ENCODE peak calls at places on chromosomes 12 and 14, in nine cellular contexts. One of them, this sample, is unnamed.

GRCh38 chr14:57487771-57488170 is 5.9 kb downstream of the CCDC198 start:
- DNase-seq in GM12865: no peak
- DNase-seq in fibroblast of lung: no peak
- DNase-seq in mammary epithelial cell: no peak
- DNase-seq in thyroid gland: no peak
- DNase-seq in AG04450: no peak
- DNase-seq in MM.1S: no peak
- DNase-seq in ascending aorta: no peak
- DNase-seq in astrocyte: peak; percentile 62
- DNase-seq in this sample: peak; percentile 82

GRCh38 chr12:112854344-112854743 is 52.4 kb upstream of the OAS1 start:
- DNase-seq in mammary epithelial cell: no peak
- DNase-seq in astrocyte: no peak
- DNase-seq in GM12865: no peak
- DNase-seq in MM.1S: no peak
- DNase-seq in ascending aorta: no peak
- DNase-seq in fibroblast of lung: no peak
- DNase-seq in thyroid gland: no peak
- DNase-seq in AG04450: no peak
- DNase-seq in this sample: no peak

GRCh38 chr12:119649202-119649808 is 18.6 kb upstream of the PRKAB1 start:
- DNase-seq in thyroid gland: no peak
- DNase-seq in astrocyte: no peak
- DNase-seq in GM12865: no peak
- DNase-seq in ascending aorta: no peak
- DNase-seq in fibroblast of lung: no peak
- DNase-seq in mammary epithelial cell: no peak
- DNase-seq in MM.1S: no peak
- DNase-seq in AG04450: no peak
- DNase-seq in this sample: no peak

GRCh38 chr14:38127356-38127755 is 80.3 kb upstream of the SSTR1 start:
- DNase-seq in fibroblast of lung: no peak
- DNase-seq in MM.1S: no peak
- DNase-seq in mammary epithelial cell: no peak
- DNase-seq in GM12865: no peak
- DNase-seq in thyroid gland: no peak
- DNase-seq in astrocyte: no peak
- DNase-seq in AG04450: no peak
- DNase-seq in ascending aorta: no peak
- DNase-seq in this sample: no peak

GRCh38 chr12:116125981-116126566 is 151.4 kb downstream of the MED13L start:
- DNase-seq in thyroid gland: no peak
- DNase-seq in AG04450: no peak
- DNase-seq in GM12865: no peak
- DNase-seq in mammary epithelial cell: peak; percentile 72
- DNase-seq in MM.1S: no peak
- DNase-seq in ascending aorta: no peak
- DNase-seq in astrocyte: peak; percentile 36
- DNase-seq in fibroblast of lung: peak; percentile 42
- DNase-seq in this sample: no peak

GRCh38 chr12:113926792-113927191 is 39.3 kb downstream of the RBM19 start:
- DNase-seq in thyroid gland: no peak
- DNase-seq in AG04450: no peak
- DNase-seq in fibroblast of lung: no peak
- DNase-seq in GM12865: peak; percentile 10
- DNase-seq in MM.1S: no peak
- DNase-seq in mammary epithelial cell: no peak
- DNase-seq in ascending aorta: no peak
- DNase-seq in astrocyte: no peak
- DNase-seq in this sample: no peak

GRCh38 chr12:101040936-101041335 is 169.1 kb downstream of the SLC5A8 start:
- DNase-seq in AG04450: no peak
- DNase-seq in fibroblast of lung: no peak
- DNase-seq in MM.1S: no peak
- DNase-seq in astrocyte: no peak
- DNase-seq in GM12865: no peak
- DNase-seq in thyroid gland: no peak
- DNase-seq in mammary epithelial cell: no peak
- DNase-seq in ascending aorta: no peak
- DNase-seq in this sample: no peak

GRCh38 chr14:99627510-99628381 is 17.2 kb upstream of the HHIPL1 start:
- DNase-seq in thyroid gland: no peak
- DNase-seq in ascending aorta: no peak
- DNase-seq in mammary epithelial cell: no peak
- DNase-seq in GM12865: no peak
- DNase-seq in MM.1S: no peak
- DNase-seq in astrocyte: no peak
- DNase-seq in fibroblast of lung: no peak
- DNase-seq in AG04450: no peak
- DNase-seq in this sample: no peak

GRCh38 chr12:72035625-72036024 is 97.0 kb downstream of the TPH2 start:
- DNase-seq in GM12865: no peak
- DNase-seq in AG04450: no peak
- DNase-seq in MM.1S: no peak
- DNase-seq in fibroblast of lung: no peak
- DNase-seq in astrocyte: no peak
- DNase-seq in ascending aorta: no peak
- DNase-seq in mammary epithelial cell: no peak
- DNase-seq in thyroid gland: no peak
- DNase-seq in this sample: no peak

GRCh38 chr14:57871487-57872080 is 5.7 kb upstream of the SLC35F4 start:
- DNase-seq in AG04450: peak; percentile 2
- DNase-seq in fibroblast of lung: peak; percentile 32
- DNase-seq in MM.1S: peak; percentile 36
- DNase-seq in mammary epithelial cell: peak; percentile 33
- DNase-seq in ascending aorta: no peak
- DNase-seq in GM12865: peak; percentile 43
- DNase-seq in thyroid gland: peak; percentile 34
- DNase-seq in astrocyte: peak; percentile 52
- DNase-seq in this sample: peak; percentile 25

GRCh38 chr14:68594737-68595380 is 198.0 kb downstream of the ZFP36L1 start:
- DNase-seq in astrocyte: no peak
- DNase-seq in ascending aorta: no peak
- DNase-seq in fibroblast of lung: no peak
- DNase-seq in AG04450: no peak
- DNase-seq in GM12865: no peak
- DNase-seq in MM.1S: no peak
- DNase-seq in mammary epithelial cell: no peak
- DNase-seq in thyroid gland: no peak
- DNase-seq in this sample: no peak

DNA sequence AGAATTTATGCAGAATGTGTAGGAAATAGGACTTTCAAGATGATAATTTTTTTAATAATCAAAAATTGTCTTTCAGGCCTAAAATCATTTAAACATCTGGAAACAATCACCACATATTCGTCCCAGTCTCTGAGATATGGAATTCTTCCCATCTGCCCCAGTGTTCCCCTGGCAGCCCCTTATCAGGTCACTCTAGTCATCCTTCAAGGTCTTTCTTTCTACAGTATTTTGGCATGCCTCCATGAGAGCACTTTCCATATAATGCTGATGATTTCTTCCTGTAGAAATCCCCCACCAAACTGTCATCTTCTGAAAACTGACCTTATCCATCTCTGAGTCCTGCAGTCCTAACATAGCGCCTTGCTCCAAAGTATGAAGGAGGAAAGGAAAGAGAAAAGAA is 422.1 kb downstream of the RPS29 start:
- DNase-seq in mammary epithelial cell: no peak
- DNase-seq in MM.1S: no peak
- DNase-seq in fibroblast of lung: no peak
- DNase-seq in AG04450: no peak
- DNase-seq in GM12865: no peak
- DNase-seq in thyroid gland: no peak
- DNase-seq in ascending aorta: no peak
- DNase-seq in astrocyte: no peak
- DNase-seq in this sample: no peak
- H3K4me3 ChIP-seq in mammary epithelial cell: no peak overlapping the region
- H3K4me3 ChIP-seq in MM.1S: no peak overlapping the region
- H3K4me3 ChIP-seq in fibroblast of lung: no peak overlapping the region
- H3K4me3 ChIP-seq in AG04450: no peak overlapping the region
- H3K4me3 ChIP-seq in GM12865: no peak overlapping the region
- H3K4me3 ChIP-seq in thyroid gland: no peak overlapping the region
- H3K4me3 ChIP-seq in ascending aorta: no peak overlapping the region
- H3K4me3 ChIP-seq in astrocyte: no peak overlapping the region
- H3K4me3 ChIP-seq in this sample: no peak overlapping the region

GRCh38 chr14:24312736-24313507 is 1.6 kb downstream of the LTB4R start:
- DNase-seq in astrocyte: no peak
- DNase-seq in thyroid gland: no peak
- DNase-seq in AG04450: no peak
- DNase-seq in ascending aorta: no peak
- DNase-seq in MM.1S: peak; percentile 45
- DNase-seq in mammary epithelial cell: no peak
- DNase-seq in fibroblast of lung: peak; percentile 34
- DNase-seq in GM12865: peak; percentile 45
- DNase-seq in this sample: no peak

GRCh38 chr14:24310387-24310665 is 386 bp downstream of the LTB4R2 start:
- DNase-seq in astrocyte: no peak
- DNase-seq in MM.1S: no peak
- DNase-seq in thyroid gland: no peak
- DNase-seq in mammary epithelial cell: no peak
- DNase-seq in ascending aorta: no peak
- DNase-seq in fibroblast of lung: no peak
- DNase-seq in AG04450: no peak
- DNase-seq in GM12865: no peak
- DNase-seq in this sample: no peak

GRCh38 chr14:24309538-24310386 is at the start of gene LTB4R2:
- DNase-seq in fibroblast of lung: no peak
- DNase-seq in mammary epithelial cell: peak; percentile 80
- DNase-seq in thyroid gland: no peak
- DNase-seq in ascending aorta: no peak
- DNase-seq in AG04450: no peak
- DNase-seq in astrocyte: no peak
- DNase-seq in GM12865: no peak
- DNase-seq in MM.1S: no peak
- DNase-seq in this sample: no peak

GRCh38 chr14:24311837-24312615 is 724 bp downstream of the LTB4R start:
- DNase-seq in GM12865: no peak
- DNase-seq in thyroid gland: peak; percentile 52
- DNase-seq in MM.1S: no peak
- DNase-seq in AG04450: no peak
- DNase-seq in ascending aorta: no peak
- DNase-seq in fibroblast of lung: peak; percentile 29
- DNase-seq in mammary epithelial cell: no peak
- DNase-seq in astrocyte: no peak
- DNase-seq in this sample: peak; percentile 77

DNA sequence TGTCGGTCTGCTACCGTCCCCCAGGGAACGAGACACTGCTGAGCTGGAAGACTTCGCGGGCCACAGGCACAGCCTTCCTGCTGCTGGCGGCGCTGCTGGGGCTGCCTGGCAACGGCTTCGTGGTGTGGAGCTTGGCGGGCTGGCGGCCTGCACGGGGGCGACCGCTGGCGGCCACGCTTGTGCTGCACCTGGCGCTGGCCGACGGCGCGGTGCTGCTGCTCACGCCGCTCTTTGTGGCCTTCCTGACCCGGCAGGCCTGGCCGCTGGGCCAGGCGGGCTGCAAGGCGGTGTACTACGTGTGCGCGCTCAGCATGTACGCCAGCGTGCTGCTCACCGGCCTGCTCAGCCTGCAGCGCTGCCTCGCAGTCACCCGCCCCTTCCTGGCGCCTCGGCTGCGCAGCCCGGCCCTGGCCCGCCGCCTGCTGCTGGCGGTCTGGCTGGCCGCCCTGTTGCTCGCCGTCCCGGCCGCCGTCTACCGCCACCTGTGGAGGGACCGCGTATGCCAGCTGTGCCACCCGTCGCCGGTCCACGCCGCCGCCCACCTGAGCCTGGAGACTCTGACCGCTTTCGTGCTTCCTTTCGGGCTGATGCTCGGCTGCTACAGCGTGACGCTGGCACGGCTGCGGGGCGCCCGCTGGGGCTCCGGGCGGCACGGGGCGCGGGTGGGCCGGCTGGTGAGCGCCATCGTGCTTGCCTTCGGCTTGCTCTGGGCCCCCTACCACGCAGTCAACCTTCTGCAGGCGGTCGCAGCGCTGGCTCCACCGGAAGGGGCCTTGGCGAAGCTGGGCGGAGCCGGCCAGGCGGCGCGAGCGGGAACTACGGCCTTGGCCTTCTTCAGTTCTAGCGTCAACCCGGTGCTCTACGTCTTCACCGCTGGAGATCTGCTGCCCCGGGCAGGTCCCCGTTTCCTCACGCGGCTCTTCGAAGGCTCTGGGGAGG is at the start of gene LTB4R:
- DNase-seq in thyroid gland: peak; percentile 84
- DNase-seq in GM12865: peak; percentile 87
- DNase-seq in MM.1S: peak; percentile 61
- DNase-seq in fibroblast of lung: peak; percentile 77
- DNase-seq in AG04450: no peak
- DNase-seq in mammary epithelial cell: peak; percentile 70
- DNase-seq in astrocyte: peak; percentile 72
- DNase-seq in ascending aorta: no peak
- DNase-seq in this sample: no peak
- TF ChIP-seq CTCF in thyroid gland: no peak
- TF ChIP-seq CTCF in GM12865: peak; percentile 41
- TF ChIP-seq CTCF in MM.1S: peak; percentile 35
- TF ChIP-seq CTCF in fibroblast of lung: peak; percentile 9
- TF ChIP-seq CTCF in AG04450: peak; percentile 12
- TF ChIP-seq CTCF in mammary epithelial cell: peak; percentile 32
- TF ChIP-seq CTCF in astrocyte: no peak
- TF ChIP-seq CTCF in ascending aorta: peak; percentile 52
- TF ChIP-seq CTCF in this sample: peak; percentile 27

GRCh38 chr12:51238510-51239334 is at the start of gene DAZAP2:
- DNase-seq in mammary epithelial cell: peak; percentile 93
- DNase-seq in GM12865: peak; percentile 98
- DNase-seq in astrocyte: peak; percentile 88
- DNase-seq in MM.1S: peak; percentile 97
- DNase-seq in ascending aorta: peak; percentile 85
- DNase-seq in thyroid gland: peak; percentile 98
- DNase-seq in AG04450: peak; percentile 85
- DNase-seq in fibroblast of lung: peak; percentile 95
- DNase-seq in this sample: peak; percentile 60
- H3K4me3 ChIP-seq in mammary epithelial cell: peak within 1 kb of the TSS; percentile 88
- H3K4me3 ChIP-seq in GM12865: peak within 1 kb of the TSS; percentile 90
- H3K4me3 ChIP-seq in astrocyte: peak within 1 kb of the TSS; percentile 100
- H3K4me3 ChIP-seq in MM.1S: peak within 1 kb of the TSS; percentile 100
- H3K4me3 ChIP-seq in ascending aorta: peak within 1 kb of the TSS; percentile 96
- H3K4me3 ChIP-seq in thyroid gland: peak within 1 kb of the TSS; percentile 99
- H3K4me3 ChIP-seq in AG04450: peak within 1 kb of the TSS; percentile 100
- H3K4me3 ChIP-seq in fibroblast of lung: peak within 1 kb of the TSS; percentile 91
- H3K4me3 ChIP-seq in this sample: peak within 1 kb of the TSS; percentile 97

GRCh38 chr12:57759360-57759980 is 4.6 kb downstream of the MARCHF9 start:
- DNase-seq in fibroblast of lung: no peak
- DNase-seq in ascending aorta: no peak
- DNase-seq in astrocyte: no peak
- DNase-seq in GM12865: peak; percentile 64
- DNase-seq in MM.1S: peak; percentile 55
- DNase-seq in thyroid gland: peak; percentile 32
- DNase-seq in AG04450: no peak
- DNase-seq in mammary epithelial cell: no peak
- DNase-seq in this sample: no peak
- TF ChIP-seq CTCF in fibroblast of lung: peak; percentile 43
- TF ChIP-seq CTCF in ascending aorta: peak; percentile 23
- TF ChIP-seq CTCF in astrocyte: peak; percentile 41
- TF ChIP-seq CTCF in GM12865: peak; percentile 51
- TF ChIP-seq CTCF in MM.1S: peak; percentile 60
- TF ChIP-seq CTCF in thyroid gland: no peak
- TF ChIP-seq CTCF in AG04450: peak; percentile 48
- TF ChIP-seq CTCF in mammary epithelial cell: peak; percentile 70
- TF ChIP-seq CTCF in this sample: peak; percentile 67